ENCODE peak calls at places on chromosomes 13 and 19, in four cellular contexts. X is stimulated activated effector memory CD8-positive, alpha-beta T cell treated with anti-CD3 and anti-CD28 coated beads, Interleukin-12 subunit alpha, Interleukin-12 subunit beta, amount 100 ng/mL, for 72 hours; C is breast epithelium; D is Calu3. L is an unnamed sample.

GRCh38 chr13:114109646-114110045 is 22.8 kb downstream of the RASA3 start:
- DNase-seq in C (peak; percentile 50), X (no peak), D (no peak), L (peak; percentile 87)

GRCh38 chr13:65461590-65461989 is 1768.5 kb downstream of the PCDH9 start:
- DNase-seq in X (no peak), D (no peak), C (no peak), L (no peak)

GRCh38 chr13:77687799-77688198 is 9.7 kb upstream of the SLAIN1 start:
- DNase-seq in X (no peak), C (no peak), D (no peak), L (no peak)

GRCh38 chr13:96958286-96958891 is 35.9 kb downstream of the OXGR1 start:
- DNase-seq in X (no peak), D (no peak), C (no peak), L (no peak)

GRCh38 chr13:40777166-40777956 is 6.4 kb upstream of the MRPS31 start:
- DNase-seq in X (peak; percentile 79), D (peak; percentile 36), C (no peak), L (no peak)

GRCh38 chr19:19406878-19407639 is 1.6 kb downstream of the GATAD2A start:
- DNase-seq in X (peak; percentile 71), D (peak; percentile 34), C (no peak), L (no peak)

GRCh38 chr19:1315470-1316166 is 29.9 kb downstream of the EFNA2 start:
- DNase-seq in C (no peak), D (peak; percentile 67), X (no peak), L (peak; percentile 90)

GRCh38 chr13:73984949-73985691 is 149.1 kb downstream of the KLF12 start:
- DNase-seq in C (no peak), D (no peak), X (no peak), L (peak; percentile 69)

GRCh38 chr13:66076417-66076816 is 1153.7 kb downstream of the PCDH9 start:
- DNase-seq in C (no peak), X (no peak), D (no peak), L (no peak)

GRCh38 chr13:30639671-30640070 is 22.0 kb downstream of the USPL1 start:
- DNase-seq in X (no peak), D (no peak), C (no peak), L (no peak)

GRCh38 chr13:62280590-62280989 is 864.9 kb upstream of the PCDH20 start:
- DNase-seq in D (no peak), C (no peak), X (no peak), L (no peak)

GRCh38 chr13:110298566-110299321 is 8.2 kb downstream of the COL4A1 start:
- DNase-seq in D (no peak), X (no peak), C (no peak), L (peak; percentile 58)

GRCh38 chr19:49866933-49867782 is at the start of gene PNKP:
- DNase-seq in C (peak; percentile 81), X (peak; percentile 96), D (peak; percentile 96), L (peak; percentile 89)

GRCh38 chr13:50080158-50080855 is 65.1 kb downstream of the KCNRG start:
- DNase-seq in D (no peak), X (peak; percentile 67), C (no peak), L (no peak)

GRCh38 chr19:38743394-38744297 is 628 bp downstream of the CAPN12 start:
- DNase-seq in C (no peak), X (no peak), D (no peak), L (no peak)

GRCh38 chr19:38265213-38265861 is 964 bp downstream of the SPINT2 start:
- DNase-seq in X (no peak), D (peak; percentile 61), C (no peak), L (peak; percentile 77)

GRCh38 chr13:50842711-50843255 is 709 bp downstream of the DLEU7 start:
- DNase-seq in C (no peak), D (no peak), X (no peak), L (no peak)

GRCh38 chr19:18650468-18651001 is 13.7 kb downstream of the KLHL26 start:
- DNase-seq in C (no peak), X (no peak), D (no peak), L (no peak)

GRCh38 chr13:23960566-23961156 is 63.4 kb upstream of the C1QTNF9B start:
- DNase-seq in D (peak; percentile 54), X (no peak), C (no peak), L (no peak)

GRCh38 chr19:418761-419632 is 10.1 kb upstream of the C2CD4C start:
- DNase-seq in C (no peak), D (no peak), X (no peak), L (peak; percentile 12)

GRCh38 chr19:57672466-57672865 is 3.7 kb downstream of the ZSCAN4 start:
- DNase-seq in D (no peak), X (no peak), C (no peak), L (no peak)

GRCh38 chr13:29921542-29921941 is 71.1 kb upstream of the UBL3 start:
- DNase-seq in C (no peak), D (no peak), X (no peak), L (no peak)

GRCh38 chr13:35712907-35713685 is 236.6 kb upstream of the MAB21L1 start:
- DNase-seq in X (no peak), D (no peak), C (no peak), L (no peak)

GRCh38 chr19:8545743-8546142 is 31.5 kb downstream of the MYO1F start:
- DNase-seq in C (no peak), X (no peak), D (no peak), L (no peak)

GRCh38 chr13:41614671-41615519 is 157.5 kb downstream of the RGCC start:
- DNase-seq in X (no peak), C (no peak), D (no peak), L (no peak)

GRCh38 chr19:7355151-7355845 is 6.6 kb downstream of the ARHGEF18 start:
- DNase-seq in D (no peak), X (no peak), C (no peak), L (peak; percentile 60)

GRCh38 chr19:19053508-19054314 is 10.1 kb upstream of the SLC25A42 start:
- DNase-seq in C (no peak), X (peak; percentile 61), D (peak; percentile 56), L (peak; percentile 78)

GRCh38 chr19:45676851-45677263 is 8.8 kb downstream of the GIPR start:
- DNase-seq in C (no peak), D (peak; percentile 52), X (peak; percentile 74), L (no peak)

GRCh38 chr13:36158606-36159005 is 27.4 kb upstream of the DCLK1 start:
- DNase-seq in X (no peak), C (no peak), D (no peak), L (no peak)

L was measured in upper lobe of left lung.